ENCODE peak calls at places on chromosomes 5 and 9, in four cellular contexts. D is HepG2, G is GM12878, O is K562. B is an unnamed sample.

GRCh38 chr9:132401791-132402190 is 4.8 kb downstream of the TTF1 start:
- DNase-seq in G (no peak), O (no peak), D (no peak), B (no peak)

GRCh38 chr9:130138791-130139190 is 33.4 kb upstream of the NCS1 start:
- DNase-seq in D (no peak), G (no peak), O (peak; percentile 32), B (no peak)

GRCh38 chr5:33810491-33811120 is 81.2 kb downstream of the ADAMTS12 start:
- DNase-seq in D (no peak), O (no peak), G (no peak), B (no peak)

GRCh38 chr9:128103589-128103962 is 24.0 kb downstream of the PTGES2 start:
- DNase-seq in G (no peak), O (no peak), D (peak; percentile 41), B (no peak)

GRCh38 chr9:108618906-108619550 is 236.8 kb downstream of the ACTL7B start:
- DNase-seq in O (no peak), D (no peak), G (no peak), B (no peak)

GRCh38 chr5:149358294-149358651 is 427 bp downstream of the PCYOX1L start:
- DNase-seq in O (no peak), D (no peak), G (no peak), B (no peak)

GRCh38 chr5:181243521-181244307 is at the start of gene RACK1:
- DNase-seq in G (peak; percentile 89), D (peak; percentile 87), O (peak; percentile 65), B (peak; percentile 87)

GRCh38 chr5:135140805-135141204 is 106.8 kb upstream of the PITX1 start:
- DNase-seq in G (no peak), D (no peak), O (no peak), B (no peak)

GRCh38 chr9:135737840-135738521 is 36.0 kb downstream of the KCNT1 start:
- DNase-seq in O (no peak), G (no peak), D (no peak), B (no peak)

GRCh38 chr5:174204914-174205313 is 159.4 kb downstream of the NSG2 start:
- DNase-seq in O (no peak), D (no peak), G (no peak), B (no peak)

GRCh38 chr5:59525957-59526356 is 367.6 kb downstream of the PDE4D start:
- DNase-seq in G (no peak), O (no peak), D (peak; percentile 27), B (no peak)

GRCh38 chr9:3775968-3776367 is 250.2 kb upstream of the RFX3 start:
- DNase-seq in G (no peak), D (no peak), O (no peak), B (no peak)

GRCh38 chr5:18395126-18396110 is 761.2 kb downstream of the TAF11L14 start:
- DNase-seq in G (no peak), O (no peak), D (no peak), B (no peak)

GRCh38 chr5:56829137-56829536 is 13.8 kb downstream of the MAP3K1 start:
- DNase-seq in D (no peak), G (no peak), O (no peak), B (no peak)

GRCh38 chr5:54975701-54976100 is 9.7 kb downstream of the ESM1 start:
- DNase-seq in D (no peak), O (no peak), G (no peak), B (no peak)

GRCh38 chr9:88173378-88173999 is 35.2 kb upstream of the SPATA31C2 start:
- DNase-seq in D (peak; percentile 80), G (no peak), O (peak; percentile 36), B (peak; percentile 45)

GRCh38 chr9:88923653-88924284 is 67.5 kb upstream of the S1PR3 start:
- DNase-seq in O (no peak), D (no peak), G (no peak), B (no peak)

GRCh38 chr9:36967997-36968396 is 66.1 kb downstream of the PAX5 start:
- DNase-seq in D (no peak), G (no peak), O (no peak), B (no peak)

GRCh38 chr5:150391064-150391834 is 21.5 kb downstream of the CD74 start:
- DNase-seq in D (no peak), G (no peak), O (no peak), B (no peak)

GRCh38 chr5:2502970-2503594 is 248.4 kb downstream of the IRX2 start:
- DNase-seq in D (no peak), G (no peak), O (no peak), B (no peak)

GRCh38 chr5:93058309-93058708 is 522.7 kb downstream of the NR2F1-AS1 start:
- DNase-seq in O (no peak), D (no peak), G (no peak), B (no peak)

GRCh38 chr5:171029401-171029800 is 167.6 kb downstream of the RANBP17 start:
- DNase-seq in O (no peak), G (no peak), D (no peak), B (no peak)
- TF ChIP-seq FOXM1 in O (no peak), G (no peak), D (no peak), B (no peak)

DNA sequence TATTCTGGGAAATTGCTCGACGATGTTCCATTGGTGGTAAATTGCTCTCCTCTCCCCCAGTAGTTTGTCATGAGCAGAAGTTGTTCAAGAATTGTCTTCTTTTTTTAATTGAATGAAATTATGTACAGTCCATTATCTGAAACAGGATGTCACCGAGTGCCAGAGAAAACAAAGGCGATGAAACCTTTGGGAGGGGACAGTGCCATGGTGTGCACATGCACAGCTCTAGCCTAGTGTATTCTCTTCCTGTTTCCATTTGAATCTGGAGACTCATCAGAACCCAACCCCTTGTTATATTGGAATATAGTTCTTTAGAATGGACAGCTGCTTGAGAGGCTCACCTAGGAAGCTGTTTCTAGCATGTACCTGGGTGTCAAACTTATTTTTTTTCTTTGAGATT is 41.7 kb downstream of the TGFBR1 start:
- DNase-seq in D (no peak), O (no peak), G (no peak), B (no peak)
- TF ChIP-seq FOXK2 in D (no peak), O (no peak), G (no peak), B (no peak)

DNA sequence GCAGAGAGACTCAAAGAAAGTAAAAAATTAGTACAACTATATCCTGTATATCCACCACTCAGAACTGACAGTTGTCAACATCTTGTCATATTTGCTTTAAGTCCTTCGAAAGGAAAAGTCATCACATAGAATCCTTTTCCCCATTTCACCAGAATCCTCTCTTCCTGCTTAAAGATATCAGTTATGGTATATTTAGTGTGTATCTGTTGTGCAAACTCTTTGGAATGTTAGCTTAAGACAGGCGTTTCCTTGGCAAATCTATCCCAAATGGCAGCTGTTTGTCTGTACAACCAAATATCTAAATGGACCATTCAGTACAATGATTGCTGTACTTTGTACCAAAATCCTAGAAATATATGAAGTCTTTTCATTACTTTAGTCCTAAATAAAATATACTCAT is 98.5 kb downstream of the ITGA1 start:
- DNase-seq in D (no peak), O (no peak), G (no peak), B (no peak)
- TF ChIP-seq FOXM1 in D (no peak), O (no peak), G (no peak), B (no peak)

DNA sequence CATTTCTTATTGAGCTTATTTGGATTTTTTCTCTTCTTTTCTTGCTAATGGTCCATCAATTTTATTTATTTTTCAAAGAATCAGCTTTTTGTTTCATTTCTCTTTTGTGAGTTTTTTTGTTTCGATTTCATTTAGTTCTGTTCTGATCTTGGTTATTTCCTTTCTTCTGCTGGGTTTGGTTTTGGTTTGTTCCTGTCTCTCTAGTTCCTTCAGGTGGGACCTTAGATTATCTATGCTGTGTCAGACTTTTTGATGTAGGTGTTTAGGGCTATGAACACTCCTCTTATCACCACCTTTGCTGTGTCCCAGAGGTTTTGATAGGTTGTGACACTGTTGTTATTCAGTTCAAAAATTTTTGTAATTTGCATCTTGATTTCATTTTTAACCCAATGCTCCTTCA is 119.8 kb downstream of the GABRG2 start:
- DNase-seq in G (no peak), O (no peak), D (no peak), B (no peak)
- TF ChIP-seq FOXK2 in G (no peak), O (no peak), D (no peak), B (no peak)

DNA sequence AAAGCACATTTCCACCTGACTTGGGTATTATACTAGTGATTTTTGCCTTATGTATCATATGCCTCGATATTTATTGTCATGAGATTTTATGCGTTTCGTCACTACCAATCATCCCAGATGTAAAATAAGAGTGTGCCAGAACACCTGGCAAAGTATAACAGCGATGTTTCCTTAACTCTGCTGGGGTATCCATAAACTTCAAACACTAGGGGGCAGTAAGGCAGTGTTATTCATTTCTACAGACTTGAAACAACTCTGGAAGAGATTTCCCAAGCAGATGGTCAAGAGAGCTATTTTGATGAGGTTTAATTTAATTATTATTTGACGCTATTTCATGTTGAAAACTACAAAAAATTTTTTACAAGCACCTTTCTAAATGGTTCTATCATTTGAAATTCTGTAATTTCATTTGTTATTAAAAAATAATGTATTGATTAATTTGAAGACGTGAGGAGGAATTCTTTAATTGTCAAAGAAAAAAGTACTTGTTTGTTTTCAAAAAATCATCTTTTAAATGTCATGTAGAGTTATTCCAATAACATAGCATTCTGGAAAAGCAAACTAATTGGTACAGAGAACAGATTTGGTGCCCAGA is 388.5 kb upstream of the CTNND2 start:
- DNase-seq in G (no peak), D (no peak), O (peak; percentile 11), B (peak; percentile 4)
- TF ChIP-seq FOXM1 in G (no peak), D (no peak), O (no peak), B (no peak)

GRCh38 chr5:96651948-96652753 is 10.0 kb upstream of the CAST start:
- DNase-seq in D (no peak), G (no peak), O (peak; percentile 33), B (peak; percentile 61)
- TF ChIP-seq FOXK2 in D (no peak), G (no peak), O (no peak), B (no peak)